ENCODE peak calls at places on chromosomes 2 and 18, in seven cellular contexts. One of them, this sample, is unnamed.

GRCh38 chr2:123808243-123808642 is 216.8 kb upstream of the CNTNAP5 start:
- DNase-seq in NCI-H2029: no peak
- DNase-seq in stimulated activated CD4-positive, alpha-beta T cell treated with anti-CD3 and anti-CD28 coated beads, TNF-alpha, amount 100 ng/mL, for 1 hour: no peak
- DNase-seq in activated T-cell treated with anti-CD3 and anti-CD28 coated beads, Interleukin-2, amount 50 U/mL, for 1 hour: no peak
- DNase-seq in HS-27A: no peak
- DNase-seq in activated naive CD4-positive, alpha-beta T cell treated with anti-CD3 and anti-CD28 coated beads for 36 hours: no peak
- DNase-seq in frontal cortex: no peak
- DNase-seq in this sample: no peak

GRCh38 chr2:27582129-27582694 is 630 bp upstream of the ZNF512 start:
- DNase-seq in NCI-H2029: no peak
- DNase-seq in stimulated activated CD4-positive, alpha-beta T cell treated with anti-CD3 and anti-CD28 coated beads, TNF-alpha, amount 100 ng/mL, for 1 hour: no peak
- DNase-seq in activated T-cell treated with anti-CD3 and anti-CD28 coated beads, Interleukin-2, amount 50 U/mL, for 1 hour: no peak
- DNase-seq in HS-27A: no peak
- DNase-seq in activated naive CD4-positive, alpha-beta T cell treated with anti-CD3 and anti-CD28 coated beads for 36 hours: no peak
- DNase-seq in frontal cortex: no peak
- DNase-seq in this sample: peak; percentile 7

GRCh38 chr2:157443795-157444642 is at the start of gene CYTIP:
- DNase-seq in NCI-H2029: no peak
- DNase-seq in stimulated activated CD4-positive, alpha-beta T cell treated with anti-CD3 and anti-CD28 coated beads, TNF-alpha, amount 100 ng/mL, for 1 hour: no peak
- DNase-seq in activated T-cell treated with anti-CD3 and anti-CD28 coated beads, Interleukin-2, amount 50 U/mL, for 1 hour: peak; percentile 66
- DNase-seq in HS-27A: no peak
- DNase-seq in activated naive CD4-positive, alpha-beta T cell treated with anti-CD3 and anti-CD28 coated beads for 36 hours: peak; percentile 84
- DNase-seq in frontal cortex: no peak
- DNase-seq in this sample: no peak

GRCh38 chr2:33599943-33600192 is 769 bp upstream of the FAM98A start:
- DNase-seq in NCI-H2029: no peak
- DNase-seq in stimulated activated CD4-positive, alpha-beta T cell treated with anti-CD3 and anti-CD28 coated beads, TNF-alpha, amount 100 ng/mL, for 1 hour: no peak
- DNase-seq in activated T-cell treated with anti-CD3 and anti-CD28 coated beads, Interleukin-2, amount 50 U/mL, for 1 hour: no peak
- DNase-seq in HS-27A: no peak
- DNase-seq in activated naive CD4-positive, alpha-beta T cell treated with anti-CD3 and anti-CD28 coated beads for 36 hours: no peak
- DNase-seq in frontal cortex: no peak
- DNase-seq in this sample: no peak

GRCh38 chr2:37365669-37366068 is 21.2 kb downstream of the QPCT start:
- DNase-seq in NCI-H2029: no peak
- DNase-seq in stimulated activated CD4-positive, alpha-beta T cell treated with anti-CD3 and anti-CD28 coated beads, TNF-alpha, amount 100 ng/mL, for 1 hour: no peak
- DNase-seq in activated T-cell treated with anti-CD3 and anti-CD28 coated beads, Interleukin-2, amount 50 U/mL, for 1 hour: no peak
- DNase-seq in HS-27A: peak; percentile 62
- DNase-seq in activated naive CD4-positive, alpha-beta T cell treated with anti-CD3 and anti-CD28 coated beads for 36 hours: peak; percentile 27
- DNase-seq in frontal cortex: no peak
- DNase-seq in this sample: no peak

GRCh38 chr2:182649316-182649715 is 66.7 kb upstream of the DNAJC10 start:
- DNase-seq in NCI-H2029: peak; percentile 45
- DNase-seq in stimulated activated CD4-positive, alpha-beta T cell treated with anti-CD3 and anti-CD28 coated beads, TNF-alpha, amount 100 ng/mL, for 1 hour: no peak
- DNase-seq in activated T-cell treated with anti-CD3 and anti-CD28 coated beads, Interleukin-2, amount 50 U/mL, for 1 hour: no peak
- DNase-seq in HS-27A: peak; percentile 4
- DNase-seq in activated naive CD4-positive, alpha-beta T cell treated with anti-CD3 and anti-CD28 coated beads for 36 hours: no peak
- DNase-seq in frontal cortex: no peak
- DNase-seq in this sample: no peak

GRCh38 chr18:23540867-23541266 is 37.6 kb downstream of the RMC1 start:
- DNase-seq in NCI-H2029: no peak
- DNase-seq in stimulated activated CD4-positive, alpha-beta T cell treated with anti-CD3 and anti-CD28 coated beads, TNF-alpha, amount 100 ng/mL, for 1 hour: no peak
- DNase-seq in activated T-cell treated with anti-CD3 and anti-CD28 coated beads, Interleukin-2, amount 50 U/mL, for 1 hour: no peak
- DNase-seq in HS-27A: no peak
- DNase-seq in activated naive CD4-positive, alpha-beta T cell treated with anti-CD3 and anti-CD28 coated beads for 36 hours: peak; percentile 27
- DNase-seq in frontal cortex: no peak
- DNase-seq in this sample: no peak

GRCh38 chr2:235808366-235808765 is 314.5 kb downstream of the AGAP1 start:
- DNase-seq in NCI-H2029: no peak
- DNase-seq in stimulated activated CD4-positive, alpha-beta T cell treated with anti-CD3 and anti-CD28 coated beads, TNF-alpha, amount 100 ng/mL, for 1 hour: no peak
- DNase-seq in activated T-cell treated with anti-CD3 and anti-CD28 coated beads, Interleukin-2, amount 50 U/mL, for 1 hour: no peak
- DNase-seq in HS-27A: no peak
- DNase-seq in activated naive CD4-positive, alpha-beta T cell treated with anti-CD3 and anti-CD28 coated beads for 36 hours: no peak
- DNase-seq in frontal cortex: no peak
- DNase-seq in this sample: no peak

GRCh38 chr2:100409975-100410647 is 7.4 kb downstream of the CHST10 start:
- DNase-seq in NCI-H2029: no peak
- DNase-seq in stimulated activated CD4-positive, alpha-beta T cell treated with anti-CD3 and anti-CD28 coated beads, TNF-alpha, amount 100 ng/mL, for 1 hour: no peak
- DNase-seq in activated T-cell treated with anti-CD3 and anti-CD28 coated beads, Interleukin-2, amount 50 U/mL, for 1 hour: no peak
- DNase-seq in HS-27A: no peak
- DNase-seq in activated naive CD4-positive, alpha-beta T cell treated with anti-CD3 and anti-CD28 coated beads for 36 hours: no peak
- DNase-seq in frontal cortex: no peak
- DNase-seq in this sample: no peak

GRCh38 chr2:71536311-71536710 is 83.0 kb downstream of the DYSF start:
- DNase-seq in NCI-H2029: no peak
- DNase-seq in stimulated activated CD4-positive, alpha-beta T cell treated with anti-CD3 and anti-CD28 coated beads, TNF-alpha, amount 100 ng/mL, for 1 hour: no peak
- DNase-seq in activated T-cell treated with anti-CD3 and anti-CD28 coated beads, Interleukin-2, amount 50 U/mL, for 1 hour: no peak
- DNase-seq in HS-27A: no peak
- DNase-seq in activated naive CD4-positive, alpha-beta T cell treated with anti-CD3 and anti-CD28 coated beads for 36 hours: no peak
- DNase-seq in frontal cortex: no peak
- DNase-seq in this sample: no peak